ENCODE peak calls at places on chromosomes 4 and X, in four cellular contexts. V, N, M and R are unnamed samples.
A peak's percentile ranks its signal among the peaks of the same experiment; 100 is the strongest.

GRCh38 chr4:142035556-142035955 is 399.2 kb downstream of the IL15 start:
- DNase-seq in V (no peak), N (no peak), M (no peak), R (no peak)

GRCh38 chr4:6953751-6954380 is 44.2 kb downstream of the TBC1D14 start:
- DNase-seq in N (peak; percentile 50), M (peak; percentile 90), V (no peak), R (peak; percentile 71)

GRCh38 chrX:54807524-54808108 is at the start of gene MAGED2:
- DNase-seq in M (peak; percentile 64), V (peak; percentile 45), N (peak; percentile 26), R (no peak)

GRCh38 chrX:21255207-21255606 is 119.0 kb upstream of the CNKSR2 start:
- DNase-seq in M (no peak), V (no peak), N (no peak), R (no peak)

GRCh38 chr4:121597346-121597934 is 99.3 kb downstream of the ANXA5 start:
- DNase-seq in V (no peak), M (no peak), N (no peak), R (no peak)

GRCh38 chrX:19544693-19545305 is 29.5 kb upstream of the MAP3K15 start:
- DNase-seq in N (peak; percentile 22), V (peak; percentile 28), M (peak; percentile 73), R (peak; percentile 36)

GRCh38 chr4:47686294-47686872 is 151.5 kb downstream of the CORIN start:
- DNase-seq in V (peak; percentile 53), M (peak; percentile 78), N (peak; percentile 26), R (peak; percentile 59)

GRCh38 chr4:18025263-18025662 is 3.7 kb upstream of the LCORL start:
- DNase-seq in M (no peak), V (no peak), N (no peak), R (no peak)

GRCh38 chr4:3879681-3880594 is 113.8 kb downstream of the ADRA2C start:
- DNase-seq in N (no peak), V (peak; percentile 11), M (peak; percentile 55), R (no peak)

GRCh38 chr4:152259866-152260265 is 276.0 kb downstream of the FBXW7 start:
- DNase-seq in V (no peak), M (no peak), N (no peak), R (no peak)

GRCh38 chr4:52751349-52751911 is at the start of gene ERVMER34-1:
- DNase-seq in V (no peak), N (peak; percentile 32), M (peak; percentile 65), R (peak; percentile 84)

GRCh38 chr4:47913328-47913727 is 1.1 kb downstream of the NFXL1 start:
- DNase-seq in V (no peak), M (no peak), N (no peak), R (no peak)

GRCh38 chr4:154368060-154368459 is 123.5 kb downstream of the DCHS2 start:
- DNase-seq in V (no peak), N (no peak), M (no peak), R (no peak)

GRCh38 chr4:145804134-145804533 is 124.2 kb downstream of the C4orf51 start:
- DNase-seq in V (no peak), N (peak; percentile 39), M (no peak), R (no peak)

GRCh38 chrX:69614896-69615295 is 1.0 kb upstream of the EDA start:
- DNase-seq in V (no peak), N (no peak), M (no peak), R (no peak)

GRCh38 chrX:69616520-69617203 is 749 bp downstream of the EDA start:
- DNase-seq in V (no peak), M (no peak), N (peak; percentile 20), R (peak; percentile 79)

GRCh38 chrX:69615323-69615722 is 590 bp upstream of the EDA start:
- DNase-seq in M (no peak), N (no peak), V (no peak), R (no peak)

GRCh38 chrX:69613946-69614345 is 2.0 kb upstream of the EDA start:
- DNase-seq in N (no peak), M (no peak), V (no peak), R (no peak)

DNA sequence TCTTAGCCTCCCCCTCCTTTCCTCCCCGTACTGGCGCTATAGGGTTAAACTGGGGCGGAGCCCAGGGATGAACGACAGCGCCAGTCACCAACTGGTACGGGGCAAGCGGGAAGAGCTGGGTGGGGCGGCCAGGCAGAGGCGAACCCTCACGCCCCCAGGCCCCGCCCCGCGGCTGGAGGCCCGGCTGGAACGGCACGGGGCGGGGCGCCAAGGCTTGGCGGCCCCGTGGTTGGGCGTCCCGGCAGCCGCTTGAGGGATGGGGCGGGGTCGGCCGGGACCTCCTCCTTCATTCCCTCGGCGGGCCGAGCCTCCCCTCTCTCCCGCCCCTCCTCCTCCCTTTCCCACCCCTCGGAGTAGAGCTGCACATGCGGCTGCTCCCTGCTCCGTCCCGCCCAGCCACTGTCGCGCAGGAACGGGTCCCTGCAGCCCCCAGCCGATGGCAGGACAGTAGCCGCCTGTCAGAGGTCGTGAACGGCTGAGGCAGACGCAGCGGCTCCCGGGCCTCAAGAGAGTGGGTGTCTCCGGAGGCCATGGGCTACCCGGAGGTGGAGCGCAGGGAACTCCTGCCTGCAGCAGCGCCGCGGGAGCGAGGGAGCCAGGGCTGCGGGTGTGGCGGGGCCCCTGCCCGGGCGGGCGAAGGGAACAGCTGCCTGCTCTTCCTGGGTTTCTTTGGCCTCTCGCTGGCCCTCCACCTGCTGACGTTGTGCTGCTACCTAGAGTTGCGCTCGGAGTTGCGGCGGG is at the start of gene EDA:
- DNase-seq in N (peak; percentile 77), V (peak; percentile 68), M (peak; percentile 79), R (peak; percentile 89)
- H3K4me3 ChIP-seq in N (peak within 1 kb of the TSS; percentile 74), V (peak within 1 kb of the TSS; percentile 35), M (peak within 1 kb of the TSS; percentile 25), R (peak within 1 kb of the TSS; percentile 50)

GRCh38 chrX:13147758-13148157 is 103.3 kb upstream of the FAM9C start:
- DNase-seq in N (no peak), V (no peak), M (no peak), R (no peak)
- H3K4me1 ChIP-seq in N (peaks cover 9% of the 10 kb centered on the region), V (peaks cover 22% of the 10 kb centered on the region), M (no peaks in the 10 kb centered on the region), R (no peaks in the 10 kb centered on the region)

DNA sequence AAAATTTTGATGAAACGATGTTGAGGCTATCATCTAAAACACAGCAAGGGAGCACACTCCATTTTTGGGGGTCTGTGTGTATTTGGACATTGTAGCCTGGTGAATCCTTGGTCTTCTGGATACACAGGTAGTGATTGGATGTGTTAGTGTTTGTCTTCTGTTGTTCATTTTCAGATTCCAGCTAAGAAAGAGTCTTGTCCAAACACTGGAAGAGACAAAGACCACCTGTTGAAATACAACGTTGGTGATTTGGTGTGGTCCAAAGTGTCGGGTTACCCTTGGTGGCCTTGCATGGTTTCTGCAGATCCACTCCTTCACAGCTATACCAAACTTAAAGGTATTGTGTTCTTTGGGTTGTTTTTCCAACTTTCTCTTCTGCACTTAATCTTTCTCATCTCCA is 32.8 kb downstream of the NSD2 start:
- DNase-seq in V (no peak), M (no peak), N (no peak), R (no peak)
- H3K4me3 ChIP-seq in V (no peak overlapping the region), M (no peak overlapping the region), N (no peak overlapping the region), R (no peak overlapping the region)

GRCh38 chr4:14743172-14743571 is 259.1 kb upstream of the CPEB2 start:
- DNase-seq in V (no peak), M (no peak), N (no peak), R (no peak)
- H3K4me1 ChIP-seq in V (no peaks in the 10 kb centered on the region), M (no peaks in the 10 kb centered on the region), N (no peaks in the 10 kb centered on the region), R (no peaks in the 10 kb centered on the region)

GRCh38 chr4:173417833-173418232 is 18.9 kb upstream of the SCRG1 start:
- DNase-seq in M (no peak), V (no peak), N (no peak), R (no peak)

GRCh38 chr4:173418636-173419035 is 19.7 kb upstream of the SCRG1 start:
- DNase-seq in M (no peak), V (no peak), N (no peak), R (no peak)

GRCh38 chr4:173414456-173414855 is 15.5 kb upstream of the SCRG1 start:
- DNase-seq in N (no peak), V (no peak), M (no peak), R (no peak)

GRCh38 chr4:173415092-173415491 is 16.2 kb upstream of the SCRG1 start:
- DNase-seq in N (no peak), M (no peak), V (no peak), R (no peak)

DNA sequence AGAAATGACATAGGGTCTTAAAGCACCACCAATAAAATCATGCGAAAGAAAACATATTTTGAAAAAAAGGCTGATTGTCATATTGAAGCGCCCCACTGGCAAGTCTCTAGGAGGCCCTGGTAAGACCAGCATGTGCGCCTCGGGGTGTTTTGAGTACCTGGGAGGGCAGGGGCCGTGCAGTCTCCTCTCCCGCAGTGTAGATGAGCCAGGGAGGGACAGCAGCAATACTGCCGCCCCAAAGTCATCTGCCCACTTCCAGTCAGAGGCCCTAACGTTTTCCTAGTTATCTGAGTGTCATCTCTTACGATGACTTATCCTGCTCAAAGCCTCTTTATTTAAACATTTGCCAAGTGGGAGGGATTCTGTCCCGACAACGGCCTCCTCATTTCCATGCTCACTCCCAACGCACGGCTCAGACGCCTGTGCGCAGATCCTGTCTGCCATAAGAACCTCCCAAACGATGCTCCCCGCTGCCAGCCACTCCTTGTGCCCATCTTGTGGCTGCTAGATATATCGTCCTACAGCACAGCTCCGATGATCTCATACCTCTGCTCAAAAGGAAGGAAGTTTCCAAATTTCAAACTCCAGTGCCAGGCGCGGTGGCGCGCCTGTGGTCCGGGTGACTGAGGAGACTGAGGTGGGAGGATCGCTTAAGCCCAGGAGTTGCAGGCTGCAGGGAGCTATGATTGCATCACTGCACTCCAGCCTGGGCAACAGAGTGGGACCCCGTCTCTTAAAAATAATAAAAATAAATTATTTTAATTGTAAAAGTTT is 17.2 kb upstream of the SCRG1 start:
- DNase-seq in V (no peak), N (peak; percentile 62), M (peak; percentile 50), R (no peak)
- H3K4me3 ChIP-seq in V (no peak overlapping the region), N (no peak overlapping the region), M (no peak overlapping the region), R (no peak overlapping the region)

GRCh38 chrX:7108995-7109634 is 38.4 kb upstream of the STS start:
- DNase-seq in N (no peak), M (no peak), V (no peak), R (no peak)

GRCh38 chrX:7111518-7111917 is 36.0 kb upstream of the STS start:
- DNase-seq in M (no peak), N (no peak), V (no peak), R (no peak)

GRCh38 chrX:7112071-7112470 is 35.4 kb upstream of the STS start:
- DNase-seq in N (no peak), V (no peak), M (no peak), R (no peak)

GRCh38 chrX:7109838-7110793 is 37.4 kb upstream of the STS start:
- DNase-seq in M (no peak), V (no peak), N (no peak), R (no peak)

GRCh38 chrX:7110821-7111276 is 36.7 kb upstream of the STS start:
- DNase-seq in V (no peak), M (no peak), N (no peak), R (no peak)
- H3K4me1 ChIP-seq in V (peaks cover 5% of the 10 kb centered on the region), M (no peaks in the 10 kb centered on the region), N (peaks cover 5% of the 10 kb centered on the region), R (peaks cover 3% of the 10 kb centered on the region)